ENCODE peak calls at places on chromosomes 7 and 10, in seven cellular contexts. V is K562, E is GM12878, D is HCT116, K is HepG2, R is SK-N-SH, Q is H1. Y is an unnamed sample. For H3K9me3, the result is how much of the 10 kb centered on the place peaks cover.

GRCh38 chr10:87850742-87851205 is 12.6 kb downstream of the KLLN start:
- DNase-seq in V (peak), E (no peak), D (no peak), K (peak), R (peak), Q (no peak), Y (no peak)

GRCh38 chr10:22655312-22655973 is 58.9 kb downstream of the PIP4K2A start:
- DNase-seq in V (no peak), E (no peak), D (no peak), K (no peak), R (no peak), Q (no peak), Y (peak)

GRCh38 chr10:59079386-59080226 is 96.8 kb upstream of the PHYHIPL start:
- DNase-seq in V (no peak), E (no peak), D (peak), K (peak), R (no peak), Q (no peak), Y (no peak)

GRCh38 chr7:44275829-44276570 is 49.4 kb downstream of the CAMK2B start:
- DNase-seq in V (peak), E (no peak), D (no peak), K (no peak), R (peak), Q (peak), Y (no peak)

GRCh38 chr10:30464675-30465074 is 30.7 kb downstream of the MAP3K8 start:
- DNase-seq in V (no peak), E (no peak), D (no peak), K (no peak), R (no peak), Q (no peak), Y (no peak)

GRCh38 chr7:27154901-27155815 is 1.3 kb downstream of the HOXA7 start:
- DNase-seq in V (no peak), E (no peak), D (no peak), K (no peak), R (no peak), Q (no peak), Y (no peak)

GRCh38 chr7:106038916-106039315 is 73.2 kb downstream of the SYPL1 start:
- DNase-seq in V (no peak), E (no peak), D (no peak), K (no peak), R (no peak), Q (no peak), Y (no peak)

GRCh38 chr7:75989084-75989725 is 5.2 kb downstream of the TMEM120A start:
- DNase-seq in V (no peak), E (no peak), D (no peak), K (no peak), R (peak), Q (no peak), Y (no peak)

GRCh38 chr7:22613466-22613865 is 113.5 kb upstream of the STEAP1B start:
- DNase-seq in V (no peak), E (no peak), D (no peak), K (no peak), R (no peak), Q (no peak), Y (no peak)

GRCh38 chr10:94186722-94187121 is 176.0 kb downstream of the NOC3L start:
- DNase-seq in V (no peak), E (no peak), D (no peak), K (no peak), R (peak), Q (no peak), Y (no peak)

GRCh38 chr7:148153611-148154010 is 437.0 kb upstream of the C7orf33 start:
- DNase-seq in V (no peak), E (no peak), D (no peak), K (no peak), R (peak), Q (no peak), Y (no peak)

GRCh38 chr10:114821915-114822770 is 563 bp downstream of the FHIP2A start:
- DNase-seq in V (peak), E (no peak), D (no peak), K (peak), R (peak), Q (no peak), Y (no peak)

GRCh38 chr10:68332259-68333057 is at the start of gene PBLD:
- DNase-seq in V (peak), E (no peak), D (peak), K (peak), R (peak), Q (peak), Y (peak)

GRCh38 chr10:35843524-35844171 is 201.6 kb upstream of the FZD8 start:
- DNase-seq in V (no peak), E (no peak), D (no peak), K (no peak), R (no peak), Q (no peak), Y (no peak)

GRCh38 chr10:33286186-33286934 is 48.1 kb downstream of the NRP1 start:
- DNase-seq in V (no peak), E (no peak), D (no peak), K (no peak), R (no peak), Q (no peak), Y (no peak)

GRCh38 chr7:100371561-100372171 is 1.6 kb upstream of the PILRA start:
- DNase-seq in V (no peak), E (no peak), D (no peak), K (no peak), R (no peak), Q (no peak), Y (no peak)

GRCh38 chr7:140484951-140485350 is 5.6 kb upstream of the MKRN1 start:
- DNase-seq in V (no peak), E (no peak), D (no peak), K (no peak), R (no peak), Q (no peak), Y (no peak)

GRCh38 chr10:50398823-50399222 is 147.5 kb upstream of the ASAH2 start:
- DNase-seq in V (no peak), E (no peak), D (no peak), K (no peak), R (no peak), Q (no peak), Y (no peak)

GRCh38 chr10:13959443-13960359 is 371.0 kb downstream of the FRMD4A start:
- DNase-seq in V (no peak), E (no peak), D (no peak), K (no peak), R (no peak), Q (no peak), Y (no peak)

GRCh38 chr7:29228289-29229011 is 33.9 kb downstream of the CHN2 start:
- DNase-seq in V (no peak), E (no peak), D (no peak), K (peak), R (no peak), Q (no peak), Y (no peak)

GRCh38 chr7:1981201-1981877 is 251.4 kb downstream of the MAD1L1 start:
- DNase-seq in V (no peak), E (no peak), D (no peak), K (no peak), R (no peak), Q (no peak), Y (no peak)

GRCh38 chr7:116211006-116211912 is 920 bp downstream of the TES start:
- DNase-seq in V (peak), E (peak), D (peak), K (peak), R (peak), Q (peak), Y (peak)

GRCh38 chr7:16647435-16647960 is 1.5 kb downstream of the BZW2 start:
- DNase-seq in V (no peak), E (no peak), D (no peak), K (no peak), R (no peak), Q (no peak), Y (no peak)

GRCh38 chr7:84614821-84615506 is 420.4 kb upstream of the SEMA3A start:
- DNase-seq in V (no peak), E (no peak), D (peak), K (no peak), R (no peak), Q (no peak), Y (peak)

GRCh38 chr7:94375167-94375566 is 19.5 kb upstream of the COL1A2 start:
- DNase-seq in V (no peak), E (no peak), D (no peak), K (no peak), R (no peak), Q (no peak), Y (no peak)

GRCh38 chr10:30080161-30080560 is 20.8 kb upstream of the JCAD start:
- DNase-seq in V (no peak), E (no peak), D (no peak), K (no peak), R (no peak), Q (no peak), Y (no peak)

GRCh38 chr10:110883924-110884323 is 12.2 kb downstream of the PDCD4 start:
- DNase-seq in V (no peak), E (no peak), D (no peak), K (no peak), R (no peak), Q (no peak), Y (no peak)

GRCh38 chr7:149717481-149717880 is 55.9 kb downstream of the ZNF467 start:
- DNase-seq in V (no peak), E (no peak), D (no peak), K (no peak), R (no peak), Q (no peak), Y (no peak)

GRCh38 chr7:108497082-108497725 is 28.7 kb downstream of the PNPLA8 start:
- DNase-seq in V (peak), E (peak), D (peak), K (peak), R (peak), Q (no peak), Y (peak)

GRCh38 chr10:49324711-49325110 is 25.7 kb downstream of the C10orf71 start:
- DNase-seq in V (no peak), E (no peak), D (no peak), K (no peak), R (peak), Q (no peak), Y (no peak)

GRCh38 chr7:106775552-106775936 is 89.5 kb upstream of the PIK3CG start:
- DNase-seq in V (peak), E (no peak), D (peak), K (no peak), R (no peak), Q (no peak), Y (peak)

GRCh38 chr7:151277631-151278030 is 29.1 kb upstream of the SMARCD3 start:
- DNase-seq in V (no peak), E (no peak), D (no peak), K (no peak), R (no peak), Q (no peak), Y (no peak)

GRCh38 chr7:25771491-25771890 is 380.5 kb upstream of the NFE2L3 start:
- DNase-seq in V (no peak), E (no peak), D (no peak), K (no peak), R (no peak), Q (no peak), Y (no peak)
- TF ChIP-seq SIN3A in V (no peak), E (no peak), D (no peak), K (no peak), R (no peak), Q (no peak), Y (no peak)

GRCh38 chr10:117537904-117538524 is 4.5 kb upstream of the EMX2 start:
- DNase-seq in V (no peak), E (peak), D (no peak), K (no peak), R (no peak), Q (no peak), Y (no peak)
- H3K4me3 ChIP-seq in V (no peak), E (no peak), D (no peak), K (no peak), R (peak), Q (no peak), Y (no peak)

DNA sequence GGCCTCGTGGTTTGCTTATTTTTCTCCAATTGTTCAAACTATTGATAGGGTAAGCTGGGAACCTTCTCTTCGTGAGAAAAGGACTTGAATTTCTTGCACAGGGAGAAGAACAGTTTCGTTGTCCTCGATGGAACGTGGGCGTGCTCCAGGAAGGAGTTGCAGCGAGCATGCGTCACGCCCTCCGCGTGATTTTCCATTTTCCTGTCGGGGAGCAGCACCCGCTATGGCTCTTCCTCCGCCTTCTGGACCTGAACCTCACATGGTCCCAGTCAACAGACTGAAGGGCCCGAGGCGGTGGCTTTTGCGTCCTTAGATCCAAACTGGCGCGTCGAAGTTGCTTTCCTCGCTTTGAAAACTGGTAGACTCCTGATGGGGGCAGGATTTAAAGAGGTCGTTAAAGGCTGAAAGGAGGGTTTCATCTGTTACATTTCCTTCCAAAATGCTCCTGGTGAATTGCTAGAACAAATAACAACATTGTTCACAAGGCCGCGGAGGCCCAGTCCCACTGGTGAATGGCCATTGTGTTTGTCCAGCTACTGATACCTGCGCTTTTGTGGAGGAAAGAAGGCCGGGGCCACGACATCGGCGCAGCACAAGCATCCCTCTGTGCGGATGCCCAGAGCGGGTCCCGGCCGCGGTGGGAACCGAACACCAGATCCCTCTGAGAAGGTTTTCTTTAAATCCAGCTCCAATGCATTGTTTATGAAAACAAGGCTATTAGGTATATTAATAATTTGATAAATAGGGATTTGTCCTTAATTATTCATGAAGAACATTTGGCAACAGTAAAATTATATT is 75.9 kb downstream of the EBF3 start:
- DNase-seq in V (no peak), E (no peak), D (no peak), K (no peak), R (no peak), Q (no peak), Y (no peak)
- H3K9me3 ChIP-seq in V (under half), E (under half), D (under half), K (under half), R (under half), Q (under half), Y (under half)

DNA sequence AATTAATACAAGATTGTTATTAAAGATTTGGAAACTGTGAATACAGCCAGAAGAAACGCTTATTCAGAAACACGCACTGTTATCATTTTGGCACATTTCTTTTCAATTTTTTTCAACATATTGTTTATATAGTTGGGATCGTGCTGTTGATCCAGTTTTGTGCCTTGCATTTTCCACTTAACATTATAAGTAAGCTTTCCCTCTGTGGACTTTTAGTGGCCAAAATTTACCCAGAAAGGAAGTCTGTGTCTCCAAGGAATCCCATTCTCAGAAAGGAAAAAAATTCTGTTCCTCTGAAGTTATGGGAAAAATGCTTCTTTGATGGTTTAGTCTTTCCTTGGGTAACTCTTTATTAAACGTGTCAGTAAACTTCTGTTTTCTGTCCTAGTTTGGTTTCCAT is 279.9 kb downstream of the REEP3 start:
- DNase-seq in V (no peak), E (no peak), D (no peak), K (no peak), R (no peak), Q (no peak), Y (no peak)
- TF ChIP-seq SIN3A in V (no peak), E (no peak), D (no peak), K (no peak), R (no peak), Q (no peak), Y (no peak)

GRCh38 chr10:99784731-99785441 is 2.4 kb downstream of the ABCC2 start:
- DNase-seq in V (no peak), E (no peak), D (no peak), K (peak), R (no peak), Q (no peak), Y (no peak)
- H3K4me3 ChIP-seq in V (no peak), E (no peak), D (peak), K (peak), R (no peak), Q (no peak), Y (no peak)

GRCh38 chr7:157962458-157963306 is 624.9 kb downstream of the PTPRN2 start:
- DNase-seq in V (no peak), E (no peak), D (no peak), K (peak), R (no peak), Q (no peak), Y (no peak)
- H3K9me3 ChIP-seq in V (under half), E (under half), D (under half), K (under half), R (under half), Q (under half), Y (under half)

DNA sequence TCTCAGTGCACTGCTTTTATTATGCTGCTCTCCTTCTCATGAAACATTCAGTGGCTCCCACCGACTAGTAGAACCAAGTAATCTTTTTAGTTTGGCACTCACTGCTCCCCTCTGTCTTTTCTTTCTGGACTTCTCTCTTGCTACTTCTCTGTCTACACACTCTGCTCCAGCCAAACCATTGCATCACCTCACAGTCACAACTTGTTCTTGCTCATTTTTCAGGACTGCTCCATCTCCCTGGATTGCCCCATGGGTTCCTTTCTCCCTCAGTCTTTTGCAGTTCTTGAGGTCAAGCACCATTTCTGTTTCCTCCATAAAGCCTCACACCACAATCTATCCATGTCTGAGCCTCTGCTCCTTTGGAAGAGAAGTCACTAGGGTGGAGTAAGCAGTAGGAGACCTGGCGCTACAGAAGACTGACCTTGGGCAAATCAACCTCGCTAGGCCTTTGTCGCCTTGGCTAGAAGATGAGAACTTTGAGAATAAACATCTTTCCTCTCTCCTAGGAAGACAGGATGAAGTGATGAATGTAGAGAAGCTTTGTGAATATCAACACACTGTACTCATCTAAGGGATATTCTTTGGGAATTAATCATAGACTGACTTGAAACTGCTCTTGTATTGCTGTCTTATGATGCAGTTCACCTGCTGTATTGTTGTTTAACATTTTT is 186.2 kb downstream of the LRMDA start:
- DNase-seq in V (no peak), E (no peak), D (no peak), K (no peak), R (no peak), Q (no peak), Y (no peak)
- TF ChIP-seq SIN3A in V (no peak), E (no peak), D (no peak), K (no peak), R (no peak), Q (no peak), Y (no peak)